ENCODE peak calls at places on chromosomes 1 and 21, in six cellular contexts. R is Karpas-422, A is cardiac muscle cell, F is sigmoid colon, G is transverse colon, I is H1. M is an unnamed sample.

GRCh38 chr1:1013105-1013921 is at the start of gene ISG15:
- DNase-seq in G (peak; percentile 93), I (no peak), R (peak; percentile 93), A (peak; percentile 90), F (peak; percentile 96), M (no peak)

GRCh38 chr1:161258439-161259386 is at the start of gene PCP4L1:
- DNase-seq in I (peak; percentile 68), G (peak; percentile 37), A (peak; percentile 71), R (no peak), F (peak; percentile 84), M (peak; percentile 79)

GRCh38 chr1:182229907-182230522 is 161.6 kb downstream of the GLUL start:
- DNase-seq in G (no peak), I (no peak), F (no peak), R (no peak), A (peak; percentile 44), M (no peak)

GRCh38 chr1:192086643-192087042 is 71.6 kb upstream of the RGS18 start:
- DNase-seq in G (no peak), A (no peak), I (no peak), F (no peak), R (no peak), M (no peak)

GRCh38 chr1:21921100-21921875 is 15.8 kb downstream of the HSPG2 start:
- DNase-seq in G (no peak), F (peak; percentile 65), A (no peak), I (no peak), R (no peak), M (no peak)

GRCh38 chr1:33407750-33408436 is 23.0 kb downstream of the PHC2 start:
- DNase-seq in A (no peak), F (no peak), R (no peak), G (no peak), I (no peak), M (no peak)

GRCh38 chr1:48741380-48741779 is 35.3 kb downstream of the BEND5 start:
- DNase-seq in A (no peak), I (no peak), G (no peak), F (no peak), R (no peak), M (no peak)

GRCh38 chr1:17844146-17844826 is 89.2 kb downstream of the ACTL8 start:
- DNase-seq in I (no peak), G (no peak), R (no peak), A (no peak), F (no peak), M (no peak)

GRCh38 chr1:228416217-228416971 is at the start of gene TRIM17:
- DNase-seq in G (no peak), A (peak; percentile 82), F (no peak), I (no peak), R (no peak), M (peak; percentile 43)

GRCh38 chr1:168138134-168138533 is 1.4 kb upstream of the GPR161 start:
- DNase-seq in F (no peak), A (no peak), I (no peak), G (no peak), R (no peak), M (no peak)

GRCh38 chr21:32096411-32096810 is 182.4 kb downstream of the MIS18A start:
- DNase-seq in R (peak; percentile 53), A (peak; percentile 49), G (no peak), I (peak; percentile 34), F (no peak), M (peak; percentile 43)

GRCh38 chr1:77126309-77126708 is 92.9 kb downstream of the PIGK start:
- DNase-seq in A (peak; percentile 78), F (no peak), I (no peak), G (no peak), R (peak; percentile 85), M (peak; percentile 31)

GRCh38 chr1:98749152-98749756 is 87.7 kb downstream of the SNX7 start:
- DNase-seq in A (no peak), F (no peak), R (peak; percentile 81), I (no peak), G (no peak), M (no peak)

GRCh38 chr21:44836666-44837471 is 19.0 kb upstream of the SUMO3 start:
- DNase-seq in G (peak; percentile 47), F (no peak), A (peak; percentile 41), I (no peak), R (peak; percentile 57), M (no peak)

GRCh38 chr21:42841156-42841915 is 38.0 kb downstream of the WDR4 start:
- DNase-seq in G (no peak), A (no peak), F (peak; percentile 58), I (no peak), R (no peak), M (no peak)

GRCh38 chr1:93447481-93448291 is at the start of gene FNBP1L:
- DNase-seq in I (no peak), F (peak; percentile 77), A (peak; percentile 91), G (peak; percentile 84), R (no peak), M (no peak)

GRCh38 chr1:187956975-187957374 is 1128.2 kb downstream of the PLA2G4A start:
- DNase-seq in I (no peak), A (no peak), R (no peak), F (no peak), G (no peak), M (no peak)

GRCh38 chr1:41662656-41663437 is 178.4 kb upstream of the EDN2 start:
- DNase-seq in I (no peak), R (peak; percentile 64), G (peak; percentile 24), F (peak; percentile 79), A (peak; percentile 68), M (no peak)

GRCh38 chr1:96995351-96995750 is 273.8 kb downstream of the PTBP2 start:
- DNase-seq in R (no peak), I (no peak), G (no peak), F (no peak), A (peak; percentile 57), M (no peak)

GRCh38 chr1:116971481-116971880 is 30.1 kb upstream of the CD101 start:
- DNase-seq in R (no peak), I (no peak), F (no peak), G (no peak), A (no peak), M (no peak)

GRCh38 chr1:203534526-203534925 is 40.6 kb downstream of the OPTC start:
- DNase-seq in G (peak; percentile 66), R (no peak), A (no peak), I (no peak), F (peak; percentile 98), M (no peak)

GRCh38 chr21:15141236-15141970 is 76.6 kb upstream of the NRIP1 start:
- DNase-seq in A (no peak), G (peak; percentile 57), F (no peak), I (no peak), R (no peak), M (no peak)

GRCh38 chr21:44082648-44083436 is 24.4 kb upstream of the PWP2 start:
- DNase-seq in I (no peak), R (no peak), A (no peak), G (no peak), F (no peak), M (no peak)

GRCh38 chr1:222048030-222048632 is 306.2 kb upstream of the DUSP10 start:
- DNase-seq in A (no peak), I (no peak), R (no peak), G (no peak), F (no peak), M (no peak)

GRCh38 chr21:23607782-23608181 is 1999.5 kb downstream of the MRPL39 start:
- DNase-seq in R (no peak), I (no peak), A (no peak), F (no peak), G (no peak), M (no peak)

GRCh38 chr1:230149751-230150584 is 82.9 kb downstream of the GALNT2 start:
- DNase-seq in A (no peak), R (no peak), I (no peak), G (no peak), F (no peak), M (no peak)

DNA sequence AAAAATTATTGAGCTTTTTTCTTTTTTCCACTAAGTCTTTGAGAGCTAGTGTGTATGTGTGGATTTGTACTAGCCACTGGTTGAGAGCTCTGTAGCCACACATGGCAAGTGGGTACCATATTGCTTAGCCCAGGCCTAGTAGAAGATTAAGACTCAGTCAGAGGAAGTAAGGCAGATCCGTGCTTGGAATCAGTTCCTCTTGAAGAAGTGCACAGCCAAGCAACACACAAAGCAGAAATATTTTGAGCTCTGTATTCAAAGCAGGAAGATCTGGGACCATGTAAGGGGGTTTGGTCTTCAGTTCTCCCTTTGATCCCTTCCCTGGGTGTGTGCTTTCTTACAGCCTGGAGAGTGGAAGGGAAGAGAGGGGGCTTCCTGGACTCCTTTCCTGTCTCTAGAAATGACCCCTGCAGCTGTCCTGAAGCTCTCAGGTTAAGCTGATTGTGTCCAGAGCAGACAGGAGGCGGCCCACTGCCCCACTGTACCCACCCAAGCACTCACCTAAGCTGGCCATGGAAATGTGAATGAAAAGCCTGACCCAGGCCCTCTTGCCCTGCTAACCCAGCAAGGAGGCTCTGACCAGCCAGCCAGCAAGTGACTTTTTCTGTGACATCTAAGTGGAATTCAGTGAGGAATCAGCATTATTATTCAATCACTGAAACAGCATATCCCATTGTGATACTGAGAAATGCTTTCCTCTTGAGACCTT is 3.6 kb downstream of the ETS2 start:
- DNase-seq in I (no peak), F (no peak), R (peak; percentile 80), G (peak; percentile 38), A (no peak), M (no peak)
- H3K4me3 ChIP-seq in I (no peak overlapping the region), F (no peak overlapping the region), R (peak overlapping the region; percentile 81), G (no peak overlapping the region), A (no peak overlapping the region), M (no peak overlapping the region)

DNA sequence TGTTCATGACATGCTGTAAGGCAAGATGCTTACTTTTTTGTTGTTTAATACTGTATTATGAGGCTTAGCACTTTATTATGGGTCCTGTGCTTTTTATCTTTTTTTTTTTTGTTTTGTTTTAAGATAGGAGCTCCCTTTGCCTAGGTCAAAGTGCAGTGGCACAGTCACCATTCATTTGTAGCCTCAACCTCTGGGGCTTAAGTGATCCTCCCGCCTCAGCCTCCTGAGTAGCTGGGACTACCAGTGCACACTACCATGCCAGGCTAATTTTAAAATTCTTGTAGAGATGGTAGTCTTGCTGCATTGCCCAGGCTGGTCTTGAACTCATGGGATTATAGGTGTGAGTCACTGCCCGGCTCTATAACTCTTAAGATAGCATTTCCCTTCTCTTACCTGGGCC is 4.6 kb downstream of the UBAP2L start:
- DNase-seq in A (no peak), I (no peak), R (no peak), G (no peak), F (no peak), M (no peak)
- H3K4me1 ChIP-seq in A (peaks cover 25% of the 10 kb centered on the region), I (no peaks in the 10 kb centered on the region), R (peaks cover 28% of the 10 kb centered on the region), G (peaks cover 30% of the 10 kb centered on the region), F (no peaks in the 10 kb centered on the region), M (no peaks in the 10 kb centered on the region)

GRCh38 chr1:65814752-65815151 is 22.1 kb downstream of the PDE4B start:
- DNase-seq in A (no peak), I (no peak), G (no peak), R (no peak), F (no peak), M (no peak)
- H3K36me3 ChIP-seq in A (no peaks in the 10 kb centered on the region), I (no peaks in the 10 kb centered on the region), G (no peaks in the 10 kb centered on the region), R (no peaks in the 10 kb centered on the region), F (no peaks in the 10 kb centered on the region), M (no peaks in the 10 kb centered on the region)

DNA sequence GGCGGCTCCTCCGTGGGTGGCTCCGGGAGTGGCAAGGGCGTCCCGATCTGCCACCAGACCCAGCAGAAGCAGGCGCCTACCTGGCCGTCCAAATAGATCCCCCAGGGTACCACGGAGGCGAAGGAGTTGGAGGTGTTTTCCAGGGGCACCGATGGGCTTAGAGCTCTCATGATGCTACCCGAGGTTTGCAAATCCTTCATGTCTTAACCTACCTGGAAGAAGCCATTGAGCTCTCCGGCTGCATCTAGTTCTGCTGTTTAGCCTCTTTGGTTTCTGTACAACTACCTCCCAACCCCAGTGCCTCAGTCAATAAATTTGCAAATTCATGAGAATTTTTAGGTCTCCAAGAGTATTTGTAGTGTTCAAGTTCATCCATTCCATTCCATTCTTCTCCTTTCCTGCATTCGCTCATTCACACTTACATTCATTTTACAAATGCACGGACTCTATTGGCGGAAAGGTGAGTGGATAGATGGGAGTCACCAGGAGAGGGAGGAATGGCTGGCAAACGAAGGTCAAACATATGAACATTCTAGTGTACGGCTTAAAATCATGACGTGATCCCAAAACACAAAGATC is 2.4 kb downstream of the LORICRIN start:
- DNase-seq in A (no peak), G (no peak), F (no peak), R (no peak), I (no peak), M (no peak)
- H3K4me3 ChIP-seq in A (peak overlapping the region; percentile 34), G (no peak overlapping the region), F (peak overlapping the region; percentile 39), R (no peak overlapping the region), I (peak overlapping the region; percentile 47), M (peak overlapping the region; percentile 45)